ENCODE peak calls at places on chromosomes 7 and 10, in nine cellular contexts. L is body of pancreas, H is testis, V is SJSA1, M is IMR-90, K is thyroid gland, Y is pancreas, N is OCI-LY7, D is hepatocyte. G is an unnamed sample. For H3K4me1, the result is how much of the 10 kb centered on the place peaks cover.

GRCh38 chr7:23714579-23714978 is 4.6 kb downstream of the STK31 start:
- DNase-seq in Y (no peak), L (no peak), N (no peak), D (no peak), V (no peak), H (no peak), K (no peak), M (no peak), G (no peak)

GRCh38 chr10:132396495-132397035 is 435 bp upstream of the PWWP2B start:
- DNase-seq in V (no peak), M (peak), L (peak), K (peak), N (peak), D (peak), H (no peak), Y (peak), G (no peak)

GRCh38 chr10:29841724-29842649 is 207.2 kb upstream of the SVIL start:
- DNase-seq in K (peak), M (peak), H (no peak), L (peak), N (no peak), D (peak), V (no peak), Y (peak), G (no peak)

GRCh38 chr7:82633592-82633991 is 190.0 kb upstream of the CACNA2D1 start:
- DNase-seq in H (no peak), L (no peak), Y (no peak), N (no peak), D (peak), V (no peak), M (no peak), K (no peak), G (no peak)

GRCh38 chr10:70594161-70594560 is 8.4 kb downstream of the PRF1 start:
- DNase-seq in N (no peak), H (no peak), D (no peak), Y (no peak), M (no peak), K (no peak), L (no peak), V (no peak), G (peak)

GRCh38 chr10:86284355-86285105 is 82.1 kb downstream of the GRID1 start:
- DNase-seq in L (no peak), M (no peak), D (no peak), K (no peak), H (no peak), V (no peak), N (no peak), Y (no peak), G (no peak)

GRCh38 chr10:60414877-60415585 is 25.4 kb upstream of the ANK3 start:
- DNase-seq in L (no peak), M (peak), H (no peak), Y (no peak), K (no peak), V (peak), D (peak), N (no peak), G (no peak)

GRCh38 chr10:12699258-12699700 is 302.2 kb downstream of the CCDC3 start:
- DNase-seq in Y (no peak), N (no peak), K (no peak), V (no peak), L (peak), H (no peak), D (peak), M (no peak), G (no peak)

GRCh38 chr7:100693312-100694195 is 496 bp downstream of the GIGYF1 start:
- DNase-seq in N (peak), M (no peak), K (no peak), V (peak), L (peak), H (no peak), D (peak), Y (peak), G (no peak)

DNA sequence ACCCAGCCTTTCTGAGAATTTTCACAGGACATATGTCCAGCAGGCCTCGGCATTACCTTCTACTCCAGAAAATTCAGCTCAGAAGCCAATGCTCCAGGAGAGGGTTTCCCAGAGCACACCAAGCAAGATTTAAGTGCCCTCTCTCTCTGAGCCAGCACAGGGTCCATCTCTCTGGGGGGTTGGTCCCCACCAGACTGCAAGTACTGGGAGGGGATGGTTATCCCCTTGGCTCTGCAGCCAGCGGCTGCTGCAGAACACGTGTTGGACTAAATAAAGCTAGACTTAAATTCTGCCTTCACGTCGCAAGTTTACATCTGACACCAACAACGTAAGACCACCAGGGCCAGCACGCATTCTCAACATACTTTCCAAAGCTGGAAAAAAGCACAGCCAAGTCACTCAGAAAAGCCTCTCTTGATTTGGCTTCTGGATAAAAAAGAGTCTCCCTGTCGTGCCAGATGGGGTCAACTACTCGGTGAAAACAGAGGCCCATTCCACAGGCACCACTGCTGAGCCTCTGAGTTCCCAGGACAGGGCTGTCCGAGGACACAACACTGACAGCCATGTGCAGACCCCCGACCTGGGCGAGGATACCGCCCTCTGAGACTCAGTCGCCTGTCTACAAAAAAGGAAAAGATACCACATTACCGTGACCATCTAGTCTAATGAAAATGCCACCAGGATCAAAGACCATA is 77.3 kb downstream of the CTBP2 start:
- DNase-seq in N (no peak), Y (no peak), D (no peak), V (peak), M (no peak), H (no peak), K (peak), L (no peak), G (no peak)
- H3K27ac ChIP-seq in N (no peak), Y (peak), D (peak), V (peak), M (peak), H (no peak), K (peak), L (peak), G (peak)

DNA sequence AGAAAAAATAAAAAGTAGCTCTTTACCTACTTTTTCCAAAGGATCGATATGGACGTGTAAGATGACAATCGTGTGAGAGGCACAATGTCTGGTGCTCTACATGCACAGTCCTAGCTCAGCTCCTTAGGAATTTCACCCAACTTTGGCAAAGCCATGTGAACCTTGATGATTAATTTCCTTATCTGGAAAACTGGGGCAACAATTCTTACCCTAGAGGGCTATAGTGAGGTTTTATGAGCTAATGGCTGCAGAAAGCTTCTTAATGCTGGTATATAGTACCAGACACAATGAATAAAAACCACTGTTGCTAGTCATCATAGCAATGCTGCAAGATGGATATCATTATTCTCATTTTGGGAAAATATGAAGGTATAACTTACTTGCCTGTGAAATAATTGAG is 202.7 kb downstream of the PARD3 start:
- DNase-seq in L (no peak), Y (no peak), V (no peak), N (no peak), M (no peak), D (no peak), K (no peak), H (no peak), G (no peak)
- H3K4me1 ChIP-seq in L (under half), Y (under half), V (under half), N (under half), M (under half), D (under half), K (under half), H (under half), G (under half)

GRCh38 chr7:43590862-43591550 is 8.1 kb downstream of the STK17A start:
- DNase-seq in L (no peak), V (no peak), H (no peak), K (no peak), Y (no peak), M (no peak), D (no peak), N (peak), G (no peak)

GRCh38 chr7:43592321-43592720 is 9.4 kb downstream of the STK17A start:
- DNase-seq in H (no peak), N (no peak), V (no peak), Y (no peak), D (no peak), L (no peak), K (no peak), M (no peak), G (no peak)

GRCh38 chr7:43589728-43590127 is 6.8 kb downstream of the STK17A start:
- DNase-seq in N (no peak), H (no peak), V (no peak), D (no peak), L (no peak), Y (no peak), K (no peak), M (no peak), G (no peak)

GRCh38 chr7:43593010-43593409 is 10.1 kb downstream of the STK17A start:
- DNase-seq in L (no peak), M (no peak), V (no peak), H (no peak), K (no peak), D (no peak), N (no peak), Y (no peak), G (no peak)

DNA sequence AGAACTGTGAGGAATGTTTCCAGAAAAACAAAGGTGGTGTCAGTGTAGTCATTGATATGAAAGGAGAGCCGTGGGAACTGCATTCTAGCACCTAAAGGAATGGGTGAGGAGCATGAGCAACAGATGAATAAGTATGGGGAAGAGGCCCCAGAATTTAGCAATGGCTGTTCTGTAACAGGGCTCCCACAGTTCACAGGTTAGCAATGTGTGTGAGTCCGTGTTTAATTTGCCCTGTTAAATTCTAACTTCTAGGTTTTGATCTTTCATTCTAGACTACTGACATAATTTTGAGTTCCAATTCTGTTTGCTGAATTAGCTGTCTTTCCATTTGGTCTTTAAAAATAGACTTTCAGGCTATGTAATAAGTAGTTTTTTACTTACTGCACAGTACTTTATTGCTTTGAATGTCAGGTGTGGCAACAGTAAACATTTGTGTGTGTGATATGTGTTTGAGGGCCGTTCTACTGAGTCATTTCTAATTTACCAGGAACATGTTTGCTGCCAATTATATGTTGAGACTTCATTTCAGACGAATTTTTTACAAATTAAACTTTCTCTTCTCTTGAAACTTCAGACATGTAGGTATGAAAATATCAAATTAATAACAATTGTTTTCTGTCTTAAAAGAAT is 8.8 kb downstream of the STK17A start:
- DNase-seq in L (no peak), V (no peak), Y (no peak), K (no peak), M (peak), H (no peak), D (no peak), N (no peak), G (no peak)
- H3K27ac ChIP-seq in L (no peak), V (no peak), Y (peak), K (no peak), M (no peak), H (no peak), D (peak), N (no peak), G (no peak)

GRCh38 chr10:42552188-42553063 is 85.9 kb downstream of the ZNF33B start:
- DNase-seq in M (peak), K (peak), V (peak), Y (peak), H (peak), L (peak), D (peak), N (peak), G (peak)
- H3K4me1 ChIP-seq in M (under half), K (under half), V (under half), Y (under half), H (under half), L (under half), D (under half), N (under half), G (under half)